ENCODE peak calls at places on chromosomes 2 and 18, in four cellular contexts. U is HCT116, G is breast epithelium, Y is kidney. M is an unnamed sample.

GRCh38 chr2:86037141-86037794 is 68.4 kb downstream of the POLR1A start:
- DNase-seq in U (no peak), G (peak; percentile 57), Y (peak; percentile 91), M (peak; percentile 87)

GRCh38 chr2:235264121-235264493 is 229.7 kb upstream of the AGAP1 start:
- DNase-seq in U (peak; percentile 10), G (no peak), Y (no peak), M (no peak)

GRCh38 chr2:25030702-25031101 is 11.2 kb upstream of the EFR3B start:
- DNase-seq in U (no peak), G (no peak), Y (no peak), M (no peak)

GRCh38 chr2:54106631-54107454 is 8.6 kb upstream of the ACYP2 start:
- DNase-seq in U (peak; percentile 53), G (no peak), Y (no peak), M (no peak)

GRCh38 chr2:137942037-137942784 is 22.1 kb upstream of the HNMT start:
- DNase-seq in U (no peak), G (no peak), Y (no peak), M (no peak)

GRCh38 chr2:219500135-219500534 is 1.4 kb downstream of the GMPPA start:
- DNase-seq in U (no peak), G (no peak), Y (no peak), M (no peak)

GRCh38 chr2:232693344-232693743 is 3.8 kb upstream of the GIGYF2 start:
- DNase-seq in U (no peak), G (peak; percentile 10), Y (no peak), M (no peak)

GRCh38 chr2:176121377-176122111 is 975 bp upstream of the HOXD9 start:
- DNase-seq in U (no peak), G (no peak), Y (peak; percentile 70), M (no peak)

GRCh38 chr2:145344076-145344724 is 824.3 kb upstream of the ZEB2 start:
- DNase-seq in U (no peak), G (no peak), Y (no peak), M (no peak)

GRCh38 chr2:149894226-149894625 is 306.7 kb upstream of the MMADHC start:
- DNase-seq in U (no peak), G (no peak), Y (no peak), M (no peak)

GRCh38 chr2:189379287-189379630 is 62.0 kb upstream of the WDR75 start:
- DNase-seq in U (no peak), G (no peak), Y (no peak), M (no peak)

GRCh38 chr2:30026091-30027055 is 105.0 kb upstream of the ALK start:
- DNase-seq in U (peak; percentile 4), G (peak; percentile 70), Y (peak; percentile 77), M (peak; percentile 33)

GRCh38 chr2:232458661-232459418 is 2.9 kb downstream of the ALPI start:
- DNase-seq in U (no peak), G (no peak), Y (no peak), M (no peak)

GRCh38 chr2:72669121-72669520 is 156.7 kb downstream of the EXOC6B start:
- DNase-seq in U (no peak), G (no peak), Y (no peak), M (no peak)

GRCh38 chr2:66693007-66693965 is 258.4 kb downstream of the MEIS1 start:
- DNase-seq in U (no peak), G (no peak), Y (no peak), M (no peak)

GRCh38 chr18:70072678-70073077 is 125.0 kb upstream of the CD226 start:
- DNase-seq in U (no peak), G (no peak), Y (no peak), M (no peak)

GRCh38 chr2:17620280-17620679 is 79.8 kb downstream of the VSNL1 start:
- DNase-seq in U (no peak), G (peak; percentile 73), Y (no peak), M (peak; percentile 54)

GRCh38 chr2:234564719-234565118 is 67.8 kb upstream of the ARL4C start:
- DNase-seq in U (no peak), G (no peak), Y (no peak), M (no peak)

GRCh38 chr2:96831679-96832078 is 12.1 kb downstream of the ANKRD23 start:
- DNase-seq in U (no peak), G (no peak), Y (peak; percentile 46), M (no peak)

GRCh38 chr2:20294231-20294630 is 56.4 kb downstream of the PUM2 start:
- DNase-seq in U (no peak), G (no peak), Y (no peak), M (no peak)

GRCh38 chr18:48817021-48817461 is 133.7 kb downstream of the SMAD7 start:
- DNase-seq in U (no peak), G (no peak), Y (peak; percentile 64), M (no peak)

GRCh38 chr2:29215073-29215472 is 99.9 kb downstream of the CLIP4 start:
- DNase-seq in U (no peak), G (no peak), Y (no peak), M (no peak)

GRCh38 chr2:239275037-239275685 is 125.7 kb downstream of the HDAC4 start:
- DNase-seq in U (peak; percentile 97), G (peak; percentile 47), Y (peak; percentile 90), M (peak; percentile 78)

GRCh38 chr2:217948897-217949296 is 53.9 kb downstream of the TNS1 start:
- DNase-seq in U (no peak), G (no peak), Y (no peak), M (no peak)
- H3K4me1 ChIP-seq in U (peaks cover 4% of the 10 kb centered on the region), G (peaks cover 14% of the 10 kb centered on the region), Y (peaks cover 75% of the 10 kb centered on the region), M (peaks cover 88% of the 10 kb centered on the region)

DNA sequence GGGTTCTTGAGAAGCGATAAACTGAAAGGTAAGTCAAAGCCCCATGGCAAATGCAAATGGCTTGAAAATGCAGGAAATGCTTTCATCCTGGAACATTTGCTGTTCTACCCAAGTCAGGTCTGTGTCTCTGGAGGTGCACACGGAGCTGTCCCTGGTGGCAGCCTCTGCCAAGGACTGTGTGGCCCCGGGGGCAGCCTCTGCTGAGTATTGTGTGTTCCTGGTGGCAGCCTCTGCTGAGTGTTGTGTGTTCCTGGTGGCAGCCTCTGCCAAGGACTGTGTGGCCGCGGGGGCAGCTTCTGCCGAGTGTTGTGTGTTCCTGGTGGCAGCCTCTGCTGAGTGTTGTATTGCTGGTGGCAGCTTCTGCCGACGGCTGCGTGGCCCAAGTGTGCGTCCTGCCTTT is 135.6 kb upstream of the ALKAL2 start:
- DNase-seq in U (no peak), G (peak; percentile 45), Y (no peak), M (no peak)
- H3K4me1 ChIP-seq in U (no peaks in the 10 kb centered on the region), G (no peaks in the 10 kb centered on the region), Y (no peaks in the 10 kb centered on the region), M (no peaks in the 10 kb centered on the region)

GRCh38 chr2:74845217-74845751 is 11.4 kb downstream of the HK2 start:
- DNase-seq in U (peak; percentile 91), G (peak; percentile 92), Y (peak; percentile 93), M (peak; percentile 69)
- H3K4me1 ChIP-seq in U (peaks cover 37% of the 10 kb centered on the region), G (peaks cover 4% of the 10 kb centered on the region), Y (peaks cover 9% of the 10 kb centered on the region), M (peaks cover 82% of the 10 kb centered on the region)

DNA sequence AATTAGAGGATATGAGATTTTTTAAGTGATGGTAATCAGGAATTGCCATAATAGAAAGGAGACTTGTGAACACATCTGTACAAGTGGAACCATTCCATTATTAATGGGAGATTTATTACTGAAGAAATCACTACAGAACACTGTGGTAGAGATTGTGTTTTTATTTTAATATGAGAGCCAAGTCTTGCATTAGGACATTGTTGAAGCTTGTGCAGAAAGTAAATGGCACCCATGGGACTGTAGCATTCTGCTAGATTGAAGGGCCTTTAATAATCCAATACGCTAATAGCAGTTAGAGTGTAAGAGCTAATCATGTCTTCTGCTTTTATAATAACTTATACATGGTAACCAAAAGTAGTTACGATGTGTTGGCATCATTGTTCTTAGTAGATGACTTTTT is 83.6 kb downstream of the VRK2 start:
- DNase-seq in U (no peak), G (no peak), Y (no peak), M (no peak)
- H3K4me1 ChIP-seq in U (peaks cover 3% of the 10 kb centered on the region), G (no peaks in the 10 kb centered on the region), Y (no peaks in the 10 kb centered on the region), M (peaks cover 15% of the 10 kb centered on the region)

GRCh38 chr2:159093496-159093895 is 125.1 kb downstream of the TANC1 start:
- DNase-seq in U (no peak), G (no peak), Y (no peak), M (no peak)
- H3K4me1 ChIP-seq in U (peaks cover 9% of the 10 kb centered on the region), G (peaks cover 25% of the 10 kb centered on the region), Y (peaks cover 34% of the 10 kb centered on the region), M (peaks cover 97% of the 10 kb centered on the region)

DNA sequence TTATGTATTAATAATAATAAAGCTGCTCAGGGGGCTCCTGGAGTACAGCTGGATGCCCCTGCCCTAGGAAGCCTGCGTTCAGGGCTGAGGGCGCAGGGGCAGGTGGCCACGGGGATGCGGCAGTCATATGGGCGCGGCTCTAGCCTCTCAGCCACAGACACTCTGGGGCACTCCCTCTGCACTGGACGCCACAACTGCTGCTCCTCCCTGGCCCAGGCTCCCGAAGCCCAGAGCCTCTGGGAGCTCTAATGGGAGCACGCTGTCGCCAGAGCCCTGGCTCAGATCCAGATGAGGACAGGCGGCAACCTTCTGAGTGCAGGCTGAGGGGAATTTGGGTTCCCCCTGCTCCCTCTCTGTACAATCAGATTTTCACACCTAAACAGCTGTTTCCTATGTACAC is 93.6 kb downstream of the MTCL1 start:
- DNase-seq in U (no peak), G (no peak), Y (peak; percentile 66), M (no peak)
- H3K4me1 ChIP-seq in U (peaks cover 71% of the 10 kb centered on the region), G (no peaks in the 10 kb centered on the region), Y (peaks cover 7% of the 10 kb centered on the region), M (no peaks in the 10 kb centered on the region)

GRCh38 chr2:47072018-47072691 is 83.0 kb downstream of the STPG4 start:
- DNase-seq in U (no peak), G (peak; percentile 57), Y (peak; percentile 96), M (peak; percentile 87)
- H3K4me1 ChIP-seq in U (peaks cover 66% of the 10 kb centered on the region), G (peaks cover 28% of the 10 kb centered on the region), Y (peaks cover 59% of the 10 kb centered on the region), M (peaks cover 98% of the 10 kb centered on the region)